ENCODE peak calls at places on chromosomes 2 and 18, in six cellular contexts. N, P, T, G, J and K are unnamed samples. For H3K4me1, the result is how much of the 10 kb centered on the place peaks cover.

GRCh38 chr2:174787485-174788205 is 23.4 kb upstream of the CHRNA1 start:
- DNase-seq in T (no peak), N (peak), J (no peak), G (no peak), P (no peak), K (no peak)

GRCh38 chr18:22956226-22956625 is 23.1 kb downstream of the RBBP8 start:
- DNase-seq in T (no peak), G (no peak), J (no peak), N (no peak), P (no peak), K (no peak)

GRCh38 chr2:240387669-240388358 is 47.6 kb upstream of the GPC1 start:
- DNase-seq in P (peak), N (peak), J (peak), G (peak), T (no peak), K (peak)

GRCh38 chr2:236576053-236576452 is 6.4 kb downstream of the ACKR3 start:
- DNase-seq in G (no peak), T (no peak), N (peak), J (no peak), P (no peak), K (no peak)

GRCh38 chr18:52392160-52392559 is 52.2 kb downstream of the DCC start:
- DNase-seq in N (no peak), T (no peak), J (no peak), P (no peak), G (no peak), K (no peak)

GRCh38 chr2:10266133-10266620 is 36.5 kb upstream of the HPCAL1 start:
- DNase-seq in J (peak), T (no peak), G (no peak), P (no peak), N (no peak), K (peak)

GRCh38 chr2:27717070-27717453 is 53.4 kb downstream of the SLC4A1AP start:
- DNase-seq in N (no peak), T (no peak), P (no peak), J (no peak), G (peak), K (no peak)

GRCh38 chr2:228777855-228778355 is 493.2 kb downstream of the PID1 start:
- DNase-seq in P (no peak), J (no peak), T (no peak), N (no peak), G (no peak), K (no peak)

GRCh38 chr2:88452151-88452851 is at the start of gene FOXI3:
- DNase-seq in G (no peak), N (no peak), P (no peak), J (no peak), T (peak), K (no peak)

GRCh38 chr2:28449489-28450395 is 46.1 kb upstream of the PLB1 start:
- DNase-seq in P (no peak), N (peak), J (no peak), G (no peak), T (no peak), K (no peak)

GRCh38 chr18:48428494-48429177 is 19.5 kb upstream of the ZBTB7C start:
- DNase-seq in P (no peak), T (no peak), N (no peak), G (no peak), J (no peak), K (no peak)

GRCh38 chr2:218229851-218230250 is 12.9 kb downstream of the ARPC2 start:
- DNase-seq in J (no peak), N (no peak), T (no peak), P (no peak), G (no peak), K (no peak)

GRCh38 chr2:28231110-28231621 is 161.5 kb upstream of the FOSL2 start:
- DNase-seq in G (peak), J (peak), N (no peak), P (no peak), T (no peak), K (no peak)

GRCh38 chr18:63505566-63506335 is 29.0 kb downstream of the SERPINB5 start:
- DNase-seq in P (no peak), J (no peak), T (no peak), G (no peak), N (peak), K (no peak)

GRCh38 chr2:99662761-99663341 is 173.0 kb upstream of the REV1 start:
- DNase-seq in T (no peak), P (no peak), N (no peak), G (peak), J (no peak), K (peak)

GRCh38 chr2:192195548-192196418 is 1.1 kb upstream of the TMEFF2 start:
- DNase-seq in P (no peak), N (peak), J (peak), T (peak), G (peak), K (no peak)

GRCh38 chr2:66421618-66422017 is 13.3 kb upstream of the MEIS1 start:
- DNase-seq in T (no peak), J (no peak), G (no peak), P (no peak), N (no peak), K (no peak)

GRCh38 chr2:217599906-217600305 is 402.9 kb downstream of the TNS1 start:
- DNase-seq in T (no peak), J (no peak), P (no peak), N (no peak), G (no peak), K (no peak)

GRCh38 chr2:13751955-13752354 is 880.6 kb upstream of the LRATD1 start:
- DNase-seq in P (no peak), J (no peak), G (no peak), N (no peak), T (no peak), K (no peak)

GRCh38 chr2:222594679-222595078 is 61.2 kb downstream of the FARSB start:
- DNase-seq in G (no peak), J (no peak), T (no peak), N (peak), P (no peak), K (no peak)

GRCh38 chr18:44079602-44080001 is 601.1 kb upstream of the SETBP1 start:
- DNase-seq in N (peak), G (no peak), J (no peak), P (no peak), T (no peak), K (no peak)

GRCh38 chr2:108594132-108594981 is 60.1 kb downstream of the LIMS1 start:
- DNase-seq in T (no peak), J (no peak), N (peak), G (no peak), P (no peak), K (no peak)

GRCh38 chr18:5628512-5629255 is 84.9 kb upstream of the EPB41L3 start:
- DNase-seq in T (peak), J (peak), N (peak), G (peak), P (peak), K (peak)

GRCh38 chr2:161076936-161077335 is 83.3 kb upstream of the TANK start:
- DNase-seq in J (no peak), N (no peak), P (no peak), T (no peak), G (no peak), K (no peak)

GRCh38 chr18:9890191-9890590 is 4.4 kb downstream of the TXNDC2 start:
- DNase-seq in T (no peak), N (no peak), J (no peak), P (no peak), G (no peak), K (no peak)

GRCh38 chr2:164705412-164706167 is 84.3 kb upstream of the GRB14 start:
- DNase-seq in T (peak), P (no peak), J (no peak), N (no peak), G (no peak), K (no peak)

GRCh38 chr2:129907256-129907973 is 72.1 kb upstream of the RAB6C start:
- DNase-seq in T (peak), J (no peak), N (no peak), P (no peak), G (no peak), K (no peak)

GRCh38 chr2:161005170-161005569 is 155.1 kb upstream of the TANK start:
- DNase-seq in N (no peak), P (no peak), T (no peak), J (no peak), G (no peak), K (no peak)

GRCh38 chr18:78855188-78855587 is 124.4 kb upstream of the SALL3 start:
- DNase-seq in T (no peak), J (no peak), P (no peak), N (no peak), G (no peak), K (no peak)

GRCh38 chr2:216057688-216058193 is 23.9 kb downstream of the PECR start:
- DNase-seq in N (no peak), P (no peak), T (peak), J (no peak), G (no peak), K (no peak)

DNA sequence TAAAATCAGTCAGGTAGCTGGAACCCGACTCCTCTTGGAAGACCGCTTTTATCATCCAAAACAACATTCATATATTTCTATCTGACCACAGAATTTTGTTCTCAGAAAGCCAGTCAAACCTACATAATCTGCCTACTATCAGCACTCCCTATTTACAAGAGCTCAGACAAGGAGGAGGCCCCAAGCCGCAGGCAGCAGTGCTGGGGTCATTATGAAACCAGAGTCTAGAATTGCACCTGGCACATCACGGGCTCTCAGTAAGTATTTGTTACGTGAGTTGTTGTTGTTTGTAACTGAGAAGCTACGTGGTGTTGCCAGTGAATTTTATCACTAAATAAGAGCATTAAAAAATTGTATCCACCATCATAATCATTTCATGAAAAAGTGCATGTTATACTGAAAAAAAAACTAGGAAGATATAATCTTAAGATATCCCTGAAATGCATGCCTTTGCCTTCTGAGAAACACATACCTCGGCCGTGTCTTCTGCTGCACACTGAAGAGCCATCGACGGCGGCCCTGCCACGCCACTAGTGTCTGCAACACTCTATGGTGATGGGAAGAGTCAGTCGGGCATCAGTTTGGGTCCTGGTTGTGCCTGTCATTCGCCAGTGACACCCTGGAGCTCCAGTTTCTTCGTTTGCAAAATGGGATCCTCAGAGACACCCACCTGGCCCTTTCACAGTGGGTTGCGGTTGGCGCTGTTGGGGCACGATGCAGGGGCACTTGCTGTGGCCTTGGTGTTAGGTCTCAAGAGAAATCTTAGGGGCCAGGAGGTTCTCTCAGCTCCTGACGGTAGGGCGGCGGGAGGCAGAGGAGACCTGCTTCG is 505.9 kb downstream of the EIPR1 start:
- DNase-seq in J (no peak), T (no peak), P (no peak), N (no peak), G (no peak), K (no peak)
- TF ChIP-seq CTCF in J (no peak), T (no peak), P (no peak), N (no peak), G (no peak), K (no peak)

DNA sequence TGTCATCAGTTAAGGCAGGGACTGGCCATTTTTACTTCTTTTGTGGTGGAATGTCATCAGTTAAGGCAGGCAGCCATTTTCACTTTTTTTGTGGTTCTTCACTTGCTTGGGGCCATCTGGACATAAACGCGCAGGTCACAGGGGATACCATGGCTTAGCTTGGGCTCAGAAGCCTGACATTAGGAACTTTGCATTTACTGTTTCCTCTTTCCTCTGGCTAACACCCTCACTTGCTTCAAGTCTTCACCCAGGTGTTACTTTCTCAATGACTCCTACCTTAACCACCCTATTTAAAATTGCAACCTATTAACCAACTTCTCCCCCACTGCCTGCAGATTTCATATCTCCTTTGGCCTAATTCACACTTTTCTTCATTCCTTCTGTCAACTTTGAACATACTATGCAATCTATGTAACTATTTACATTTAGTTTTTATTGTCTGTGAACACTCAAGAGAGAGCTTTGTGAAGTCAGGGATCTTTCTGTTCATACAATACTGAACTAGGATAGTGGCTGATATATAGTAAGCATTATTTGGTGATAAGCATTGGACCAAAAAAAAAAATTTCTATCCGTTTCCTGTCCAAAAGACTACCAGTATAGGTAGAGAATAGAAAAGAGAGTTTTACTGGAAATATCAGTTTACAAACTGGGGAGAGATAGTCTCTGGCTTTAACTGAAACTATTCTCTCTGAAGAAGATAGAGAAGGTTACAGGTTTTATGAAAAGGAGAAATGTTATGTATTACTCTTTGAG is 600.1 kb upstream of the ZNF804A start:
- DNase-seq in G (no peak), J (no peak), P (no peak), T (no peak), N (no peak), K (no peak)
- H3K4me1 ChIP-seq in G (under half), J (under half), P (under half), T (under half), N (under half), K (under half)

DNA sequence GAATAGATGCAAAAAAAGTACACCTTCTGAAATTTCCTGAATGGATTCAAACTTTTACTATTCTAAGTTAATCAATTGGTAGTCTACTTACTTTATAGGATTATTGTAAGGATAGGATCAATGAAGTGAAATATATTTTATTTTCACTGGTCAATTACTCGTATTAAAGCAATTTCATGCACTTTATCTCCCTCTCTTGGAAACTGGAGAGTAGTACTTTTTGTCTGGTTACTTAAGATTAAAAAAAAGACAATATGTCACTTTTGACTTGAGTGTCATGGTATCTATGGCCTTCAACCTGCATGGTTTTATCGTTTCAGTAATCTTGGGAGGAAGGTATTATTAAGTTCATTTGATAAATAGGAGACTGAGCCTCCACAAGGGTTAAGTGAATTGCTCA is 1.0 kb upstream of the KYNU start:
- DNase-seq in T (no peak), N (peak), P (no peak), J (no peak), G (no peak), K (no peak)
- TF ChIP-seq CTCF in T (no peak), N (no peak), P (peak), J (no peak), G (no peak), K (no peak)

GRCh38 chr2:8204691-8205090 is 477.2 kb upstream of the ID2 start:
- DNase-seq in J (no peak), G (no peak), N (no peak), P (no peak), T (no peak), K (no peak)
- H3K4me1 ChIP-seq in J (under half), G (under half), N (under half), P (under half), T (under half), K (under half)

DNA sequence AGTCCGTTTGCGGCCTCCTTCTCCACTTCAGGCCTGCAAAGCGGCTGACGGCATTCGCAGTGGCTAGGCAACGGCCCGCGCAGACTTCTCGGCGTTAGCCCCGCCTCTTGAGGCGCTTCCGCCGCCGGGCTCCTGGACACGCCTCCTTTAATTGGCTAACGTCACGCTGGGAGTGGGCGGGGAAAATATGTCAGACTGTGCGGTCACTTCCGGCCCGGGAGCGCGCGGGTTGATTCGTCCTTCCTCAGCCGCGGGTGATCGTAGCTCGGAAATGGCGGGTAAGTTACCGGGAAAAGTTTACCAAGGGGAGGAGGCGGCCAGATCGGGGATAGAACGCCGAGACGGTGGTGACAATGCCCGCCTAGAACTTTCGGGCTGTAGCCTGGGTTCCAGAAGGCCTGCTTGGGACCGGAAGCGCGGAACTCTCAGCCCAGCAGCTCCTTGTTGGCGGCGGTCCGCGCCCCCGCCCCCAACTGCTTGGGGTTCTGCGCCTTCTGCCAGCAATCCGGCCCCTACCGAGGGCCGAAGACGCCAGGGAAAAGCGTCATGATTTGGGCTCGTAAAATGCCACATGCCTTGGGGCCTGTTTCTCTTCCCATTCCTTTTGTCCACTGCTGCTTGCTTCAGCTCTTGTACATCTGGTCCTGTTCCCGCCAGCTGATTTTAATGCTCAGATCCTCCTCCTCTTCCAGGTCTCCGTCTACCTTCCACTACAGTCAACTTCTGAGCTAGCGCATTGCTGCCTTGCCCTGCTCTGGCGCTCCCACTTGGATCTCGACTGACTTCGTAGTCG is at the start of gene HAT1:
- DNase-seq in P (peak), T (peak), J (peak), N (peak), G (peak), K (peak)
- TF ChIP-seq CTCF in P (no peak), T (no peak), J (no peak), N (no peak), G (no peak), K (no peak)